ENCODE peak calls at places on chromosomes 7 and 10, in five cellular contexts. A is neuronal stem cell, X is H9, I is H1, V is trophoblast cell. N is an unnamed sample.

GRCh38 chr10:79488303-79488702 is 24.0 kb upstream of the EIF5AL1 start:
- DNase-seq in X (peak), V (peak), I (no peak), A (no peak), N (peak)

GRCh38 chr7:91628742-91629141 is 251.8 kb downstream of the MTERF1 start:
- DNase-seq in A (no peak), V (no peak), X (no peak), I (no peak), N (no peak)

GRCh38 chr10:82211331-82211730 is 336.3 kb downstream of the NRG3 start:
- DNase-seq in A (peak), V (no peak), X (no peak), I (no peak), N (peak)

GRCh38 chr7:133477786-133478185 is 224.9 kb downstream of the EXOC4 start:
- DNase-seq in X (no peak), V (no peak), A (no peak), I (no peak), N (no peak)

GRCh38 chr7:67100956-67101361 is 104.3 kb downstream of the TYW1 start:
- DNase-seq in V (no peak), I (no peak), A (no peak), X (peak), N (no peak)

GRCh38 chr10:43311794-43312193 is 44.9 kb upstream of the RASGEF1A start:
- DNase-seq in A (no peak), X (no peak), I (no peak), V (no peak), N (no peak)

GRCh38 chr7:105189859-105190492 is 176.0 kb downstream of the KMT2E start:
- DNase-seq in V (no peak), I (no peak), A (no peak), X (no peak), N (no peak)

GRCh38 chr10:4024846-4025245 is 239.8 kb upstream of the KLF6 start:
- DNase-seq in A (no peak), V (peak), X (no peak), I (no peak), N (peak)

GRCh38 chr10:131077724-131078123 is 233.8 kb downstream of the TCERG1L start:
- DNase-seq in V (no peak), A (no peak), I (no peak), X (no peak), N (no peak)

GRCh38 chr7:100472121-100472851 is 6.7 kb downstream of the TSC22D4 start:
- DNase-seq in V (no peak), X (no peak), A (no peak), I (no peak), N (no peak)

GRCh38 chr10:17075975-17076374 is 53.6 kb downstream of the CUBN start:
- DNase-seq in X (no peak), V (no peak), I (no peak), A (no peak), N (no peak)

GRCh38 chr10:94027197-94027596 is 33.5 kb downstream of the PLCE1 start:
- DNase-seq in I (no peak), A (no peak), V (no peak), X (no peak), N (no peak)

GRCh38 chr10:116960066-116960465 is 44.9 kb downstream of the SHTN1 start:
- DNase-seq in I (no peak), V (peak), A (no peak), X (no peak), N (no peak)

GRCh38 chr7:144069953-144070352 is 342 bp downstream of the OR2A25 start:
- DNase-seq in A (no peak), X (no peak), I (no peak), V (no peak), N (no peak)

GRCh38 chr10:116201670-116202430 is 71.2 kb downstream of the GFRA1 start:
- DNase-seq in V (no peak), X (no peak), A (no peak), I (no peak), N (no peak)

GRCh38 chr7:28378574-28379149 is 33.7 kb upstream of the CREB5 start:
- DNase-seq in A (no peak), V (peak), I (no peak), X (no peak), N (no peak)

GRCh38 chr10:24643679-24644209 is 79.9 kb downstream of the ARHGAP21 start:
- DNase-seq in V (no peak), A (no peak), I (no peak), X (no peak), N (peak)

GRCh38 chr7:106190589-106191330 is 78.6 kb upstream of the SYPL1 start:
- DNase-seq in A (no peak), X (no peak), V (no peak), I (no peak), N (no peak)

GRCh38 chr7:115352375-115352774 is 430.5 kb downstream of the MDFIC start:
- DNase-seq in A (no peak), I (no peak), X (no peak), V (peak), N (peak)

GRCh38 chr7:154744226-154744860 is 258.6 kb downstream of the PAXIP1 start:
- DNase-seq in V (peak), X (peak), A (peak), I (peak), N (no peak)

GRCh38 chr10:132941640-132942051 is 724 bp downstream of the CFAP46 start:
- DNase-seq in X (no peak), A (no peak), V (no peak), I (no peak), N (no peak)

GRCh38 chr10:31709028-31709427 is 219.6 kb downstream of the ARHGAP12 start:
- DNase-seq in V (no peak), I (no peak), A (no peak), X (no peak), N (no peak)

GRCh38 chr7:44145419-44145968 is 4.4 kb upstream of the MYL7 start:
- DNase-seq in V (no peak), X (peak), I (peak), A (peak), N (no peak)

GRCh38 chr10:133338080-133339071 is 1.7 kb upstream of the CALY start:
- DNase-seq in X (no peak), V (no peak), A (no peak), I (no peak), N (no peak)

GRCh38 chr10:132269286-132270230 is 38.2 kb downstream of the STK32C start:
- DNase-seq in X (no peak), A (no peak), I (no peak), V (no peak), N (no peak)

GRCh38 chr10:93680414-93681047 is 21.9 kb downstream of the FRA10AC1 start:
- DNase-seq in A (peak), V (peak), X (no peak), I (no peak), N (peak)

GRCh38 chr7:24477807-24478655 is 95.2 kb upstream of the PALS2 start:
- DNase-seq in A (peak), X (peak), V (no peak), I (no peak), N (peak)

GRCh38 chr7:138608292-138608691 is 92.9 kb downstream of the SVOPL start:
- DNase-seq in A (no peak), I (no peak), V (no peak), X (no peak), N (peak)

GRCh38 chr10:48735836-48736390 is 51.2 kb downstream of the WDFY4 start:
- DNase-seq in A (no peak), I (no peak), X (no peak), V (no peak), N (no peak)

GRCh38 chr10:10938676-10939075 is 79.0 kb upstream of the CELF2 start:
- DNase-seq in I (no peak), V (no peak), X (no peak), A (no peak), N (no peak)

GRCh38 chr7:69199048-69199447 is 399.2 kb upstream of the AUTS2 start:
- DNase-seq in X (no peak), I (no peak), A (no peak), V (no peak), N (no peak)

DNA sequence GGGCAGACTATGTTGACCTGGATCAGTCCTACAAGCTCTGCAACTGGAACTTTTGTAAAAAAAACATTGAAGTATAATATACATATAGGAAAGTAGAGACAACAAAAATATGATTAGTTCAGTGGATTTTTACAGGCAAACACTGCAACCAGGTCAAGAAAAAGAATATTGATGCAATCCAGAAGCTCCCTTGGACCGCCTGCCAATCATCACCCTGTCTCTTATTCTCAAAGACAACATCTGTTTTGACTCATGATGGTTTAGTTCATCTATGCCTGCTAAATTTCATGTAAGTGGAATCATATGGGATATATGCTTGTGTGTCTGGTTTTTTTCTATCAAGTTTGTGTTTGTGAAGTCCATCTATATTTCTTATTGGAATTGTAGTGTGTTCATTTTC is 7.7 kb upstream of the HYCC1 start:
- DNase-seq in I (no peak), X (no peak), V (no peak), A (no peak), N (peak)
- H3K4me2 ChIP-seq in I (no peak), X (no peak), V (no peak), A (no peak), N (no peak)

DNA sequence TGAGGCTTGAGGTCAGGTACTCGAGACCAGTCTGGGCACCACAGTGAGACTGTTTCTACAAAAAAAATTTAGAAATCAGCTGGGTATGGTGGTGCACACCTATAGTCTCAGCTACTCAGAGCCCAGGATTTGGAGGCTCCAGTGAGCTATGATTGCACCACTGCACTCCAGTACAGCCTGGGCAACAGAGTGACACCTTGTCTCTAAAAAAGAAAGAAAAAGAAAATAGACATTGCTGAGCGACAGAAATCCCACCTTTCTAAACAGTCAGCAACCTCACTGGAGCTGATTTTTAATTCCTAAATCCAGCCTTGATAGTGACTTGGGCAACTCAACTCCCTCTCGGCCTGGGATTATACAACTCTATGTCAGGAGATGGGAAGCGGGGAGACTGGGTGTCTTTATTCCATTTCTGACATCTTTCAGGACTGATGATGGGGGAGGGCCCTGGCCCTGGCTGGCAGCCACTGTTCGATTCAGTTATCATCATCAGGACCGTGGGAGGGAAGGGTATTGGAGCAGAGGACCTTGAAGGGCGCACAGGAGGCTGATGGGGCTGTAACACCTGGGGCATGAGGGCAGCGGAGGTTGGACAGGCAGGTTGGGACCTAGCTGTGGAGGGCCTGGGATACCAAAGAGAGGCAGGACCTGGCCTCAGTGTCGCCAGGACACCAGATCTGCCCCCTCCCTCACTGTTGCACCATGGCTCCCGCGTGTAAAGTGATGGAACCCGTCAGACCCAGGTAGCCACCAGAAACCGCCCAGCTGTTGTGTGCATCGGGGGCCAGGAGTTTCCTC is 14.7 kb downstream of the HSPB1 start:
- DNase-seq in V (no peak), X (no peak), A (no peak), I (no peak), N (no peak)
- H3K18ac ChIP-seq in V (peak), X (peak), A (peak), I (peak), N (peak)

DNA sequence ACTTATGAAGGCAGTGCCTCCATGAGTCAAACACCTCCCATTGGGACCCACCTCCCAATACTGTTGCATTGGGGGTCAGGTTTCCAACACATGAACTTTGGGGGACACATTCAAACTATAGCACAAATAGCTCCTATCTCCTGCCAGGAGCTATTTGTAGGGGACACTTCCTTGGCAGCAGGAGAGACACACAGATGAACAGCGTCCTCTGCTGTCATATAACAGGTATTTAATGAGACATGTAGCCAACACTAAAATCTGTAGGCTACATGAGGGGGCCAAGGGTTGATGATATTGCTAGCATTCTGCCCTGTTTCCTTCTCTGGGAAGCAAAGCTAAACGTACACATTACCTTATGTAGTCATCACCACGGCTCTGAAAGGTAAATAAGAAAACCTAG is 2.6 kb upstream of the GPR26 start:
- DNase-seq in X (no peak), I (no peak), V (no peak), A (no peak), N (no peak)
- H2BK12ac ChIP-seq in X (no peak), I (no peak), V (no peak), A (no peak), N (no peak)

GRCh38 chr10:114397651-114398145 is 6.6 kb downstream of the AFAP1L2 start:
- DNase-seq in V (no peak), A (no peak), X (no peak), I (no peak), N (peak)
- H3K4me2 ChIP-seq in V (no peak), A (no peak), X (no peak), I (no peak), N (no peak)

GRCh38 chr7:20507157-20507556 is 108.3 kb upstream of the ABCB5 start:
- DNase-seq in A (no peak), I (no peak), V (no peak), X (no peak), N (no peak)
- H3K18ac ChIP-seq in A (no peak), I (no peak), V (no peak), X (no peak), N (no peak)

GRCh38 chr10:110214380-110214826 is 7.0 kb downstream of the MXI1 start:
- DNase-seq in A (no peak), I (no peak), X (no peak), V (no peak), N (peak)
- H2BK12ac ChIP-seq in A (no peak), I (no peak), X (no peak), V (no peak), N (no peak)

GRCh38 chr10:29438271-29438670 is 149.4 kb downstream of the LYZL1 start:
- DNase-seq in V (no peak), X (no peak), I (no peak), A (no peak), N (no peak)

GRCh38 chr10:29440981-29441380 is 152.1 kb downstream of the LYZL1 start:
- DNase-seq in I (no peak), V (no peak), X (no peak), A (no peak), N (no peak)

GRCh38 chr10:29431711-29432110 is 142.8 kb downstream of the LYZL1 start:
- DNase-seq in X (no peak), A (no peak), V (no peak), I (no peak), N (no peak)

GRCh38 chr10:29437871-29438270 is 149.0 kb downstream of the LYZL1 start:
- DNase-seq in A (no peak), I (no peak), V (no peak), X (no peak), N (no peak)

DNA sequence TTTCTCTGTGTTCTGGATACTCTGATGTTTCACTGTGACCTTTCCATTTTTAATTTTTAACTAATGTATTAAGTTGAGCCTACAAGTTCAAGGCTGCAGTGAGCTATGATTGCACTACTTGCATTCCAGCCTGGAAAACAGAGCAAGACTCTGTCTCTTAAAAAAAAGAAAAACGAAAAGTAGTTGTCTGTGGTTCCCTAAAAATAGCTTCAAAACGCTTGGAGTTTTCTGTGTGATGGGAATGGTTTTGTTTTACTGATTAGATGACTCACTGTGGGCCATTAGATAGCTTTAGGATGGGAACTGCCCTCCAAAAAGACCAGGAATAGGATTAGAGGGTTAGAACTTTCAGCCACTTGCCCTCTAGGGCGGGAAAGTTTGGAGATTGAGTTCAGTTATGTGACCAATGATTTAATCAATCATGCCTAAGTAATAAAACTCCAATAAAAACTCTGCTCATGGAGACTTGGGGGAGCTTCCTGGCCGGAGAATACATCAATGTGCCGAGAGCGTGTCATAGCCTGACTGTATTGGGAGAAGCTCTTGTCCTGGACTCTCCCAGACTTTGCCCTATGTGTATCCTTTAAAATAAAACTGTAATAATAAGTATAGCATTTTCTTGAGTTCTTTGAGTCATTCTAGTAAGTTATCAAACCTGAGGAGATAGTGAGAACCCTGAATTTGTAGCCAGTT is 147.1 kb downstream of the LYZL1 start:
- DNase-seq in X (no peak), I (no peak), A (no peak), V (no peak), N (peak)
- H3K4me2 ChIP-seq in X (no peak), I (no peak), A (no peak), V (no peak), N (no peak)

DNA sequence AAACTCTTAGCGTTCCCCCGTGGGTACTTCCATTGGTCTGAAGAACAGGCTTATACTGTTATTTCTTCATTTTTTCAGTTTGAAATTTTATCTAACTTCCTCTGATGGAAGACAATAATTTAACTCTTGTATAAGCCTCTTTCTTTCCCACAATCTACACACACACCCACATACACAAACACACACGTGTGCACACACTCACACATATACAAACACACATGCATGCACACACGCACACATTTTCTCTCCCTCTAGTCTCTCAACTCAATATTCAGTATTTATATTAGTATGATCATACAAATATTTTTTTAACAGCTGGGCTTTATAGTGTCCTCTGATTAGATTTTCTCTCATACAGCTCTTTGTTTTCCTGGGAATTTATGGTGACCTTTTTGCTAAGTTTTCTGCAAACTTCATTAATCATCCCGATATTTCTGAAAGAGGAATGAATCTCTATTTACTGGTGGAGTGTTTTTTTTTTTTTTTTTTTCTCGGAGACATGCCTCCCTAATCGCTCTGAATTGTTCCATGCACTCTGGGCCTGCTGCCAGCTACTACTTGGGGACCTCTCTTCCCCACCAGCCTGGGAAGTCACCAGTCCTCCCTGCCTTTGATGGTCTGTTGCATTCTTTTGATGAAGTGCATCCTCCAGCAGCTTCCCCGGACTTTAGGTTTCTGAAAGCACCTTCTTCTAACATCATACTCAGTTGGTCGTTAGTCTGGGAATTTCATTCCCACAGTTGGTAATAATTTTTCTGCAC is 75.5 kb downstream of the ZNF777 start:
- DNase-seq in I (no peak), X (no peak), A (no peak), V (no peak), N (no peak)
- H3K18ac ChIP-seq in I (no peak), X (no peak), A (no peak), V (no peak), N (no peak)